ENCODE peak calls at places on chromosomes 2 and 18, in ten cellular contexts. One of them, this sample, is unnamed.
A peak's percentile ranks its signal among the peaks of the same experiment; 100 is the strongest.

GRCh38 chr18:12409466-12409865 is 1.7 kb downstream of the PRELID3A start:
- DNase-seq in neural progenitor cell: no peak
- DNase-seq in osteocyte: no peak
- DNase-seq in neural crest cell: no peak
- DNase-seq in choroid plexus epithelial cell: peak; percentile 42
- DNase-seq in psoas muscle: no peak
- DNase-seq in HCT116: no peak
- DNase-seq in heart right ventricle: no peak
- DNase-seq in fibroblast of mammary gland: no peak
- DNase-seq in astrocyte of the cerebellum: no peak
- DNase-seq in this sample: no peak

GRCh38 chr2:111121873-111122630 is 1.3 kb downstream of the BCL2L11 start:
- DNase-seq in neural progenitor cell: peak; percentile 98
- DNase-seq in osteocyte: peak; percentile 95
- DNase-seq in neural crest cell: peak; percentile 81
- DNase-seq in choroid plexus epithelial cell: peak; percentile 87
- DNase-seq in psoas muscle: peak; percentile 91
- DNase-seq in HCT116: peak; percentile 73
- DNase-seq in heart right ventricle: peak; percentile 92
- DNase-seq in fibroblast of mammary gland: peak; percentile 81
- DNase-seq in astrocyte of the cerebellum: peak; percentile 58
- DNase-seq in this sample: peak; percentile 94

GRCh38 chr2:85583667-85584353 is 421 bp upstream of the VAMP5 start:
- DNase-seq in neural progenitor cell: no peak
- DNase-seq in osteocyte: no peak
- DNase-seq in neural crest cell: no peak
- DNase-seq in choroid plexus epithelial cell: no peak
- DNase-seq in psoas muscle: no peak
- DNase-seq in HCT116: no peak
- DNase-seq in heart right ventricle: no peak
- DNase-seq in fibroblast of mammary gland: no peak
- DNase-seq in astrocyte of the cerebellum: no peak
- DNase-seq in this sample: no peak

GRCh38 chr2:207625014-207625755 is at the start of gene METTL21A:
- DNase-seq in neural progenitor cell: peak; percentile 80
- DNase-seq in osteocyte: peak; percentile 92
- DNase-seq in neural crest cell: peak; percentile 69
- DNase-seq in choroid plexus epithelial cell: peak; percentile 88
- DNase-seq in psoas muscle: peak; percentile 88
- DNase-seq in HCT116: peak; percentile 77
- DNase-seq in heart right ventricle: peak; percentile 91
- DNase-seq in fibroblast of mammary gland: peak; percentile 70
- DNase-seq in astrocyte of the cerebellum: no peak
- DNase-seq in this sample: peak; percentile 82

GRCh38 chr2:113920996-113921395 is 31.1 kb downstream of the ACTR3 start:
- DNase-seq in neural progenitor cell: no peak
- DNase-seq in osteocyte: no peak
- DNase-seq in neural crest cell: no peak
- DNase-seq in choroid plexus epithelial cell: no peak
- DNase-seq in psoas muscle: no peak
- DNase-seq in HCT116: no peak
- DNase-seq in heart right ventricle: no peak
- DNase-seq in fibroblast of mammary gland: peak; percentile 53
- DNase-seq in astrocyte of the cerebellum: peak; percentile 35
- DNase-seq in this sample: no peak

GRCh38 chr2:3192281-3192818 is 185.3 kb downstream of the EIPR1 start:
- DNase-seq in neural progenitor cell: no peak
- DNase-seq in osteocyte: no peak
- DNase-seq in neural crest cell: no peak
- DNase-seq in choroid plexus epithelial cell: no peak
- DNase-seq in psoas muscle: no peak
- DNase-seq in HCT116: no peak
- DNase-seq in heart right ventricle: no peak
- DNase-seq in fibroblast of mammary gland: no peak
- DNase-seq in astrocyte of the cerebellum: no peak
- DNase-seq in this sample: no peak

GRCh38 chr2:852168-852567 is 98.5 kb upstream of the SNTG2 start:
- DNase-seq in neural progenitor cell: no peak
- DNase-seq in osteocyte: no peak
- DNase-seq in neural crest cell: no peak
- DNase-seq in choroid plexus epithelial cell: no peak
- DNase-seq in psoas muscle: no peak
- DNase-seq in HCT116: no peak
- DNase-seq in heart right ventricle: no peak
- DNase-seq in fibroblast of mammary gland: no peak
- DNase-seq in astrocyte of the cerebellum: no peak
- DNase-seq in this sample: no peak

GRCh38 chr2:121904656-121905055 is 149.2 kb downstream of the TSN start:
- DNase-seq in neural progenitor cell: no peak
- DNase-seq in osteocyte: no peak
- DNase-seq in neural crest cell: no peak
- DNase-seq in choroid plexus epithelial cell: no peak
- DNase-seq in psoas muscle: no peak
- DNase-seq in HCT116: no peak
- DNase-seq in heart right ventricle: no peak
- DNase-seq in fibroblast of mammary gland: no peak
- DNase-seq in astrocyte of the cerebellum: no peak
- DNase-seq in this sample: no peak

DNA sequence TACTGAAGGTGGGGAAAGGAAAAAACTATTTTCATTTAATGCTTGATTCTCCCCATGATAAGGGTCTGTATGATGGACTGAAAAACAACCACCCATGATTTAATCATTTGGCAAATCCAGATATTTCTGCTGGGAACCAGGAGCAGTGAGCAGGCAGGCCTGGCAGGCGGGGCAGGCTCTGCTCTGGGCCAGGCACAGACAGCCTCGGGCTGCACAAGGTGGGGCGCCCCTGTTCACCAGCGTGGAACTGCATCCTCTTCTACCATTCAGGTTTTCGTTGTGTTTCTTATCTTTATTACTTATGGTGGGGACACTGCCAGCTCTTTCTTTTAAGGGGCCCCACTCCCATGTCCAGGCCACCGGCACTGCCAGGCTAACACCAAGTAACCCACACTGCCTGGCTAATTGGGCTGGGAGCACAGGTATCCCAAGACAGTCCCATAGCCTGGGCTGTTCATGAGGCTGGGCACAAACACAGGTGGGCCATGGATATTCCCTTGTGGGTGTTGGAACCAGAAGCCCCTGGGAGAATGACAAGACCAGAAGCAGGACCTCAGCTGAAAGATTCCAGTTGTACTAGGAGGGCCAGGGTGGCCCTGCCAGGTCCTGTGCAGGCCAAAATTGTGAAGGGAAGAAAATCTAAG is 57.1 kb upstream of the RALBP1 start:
- DNase-seq in neural progenitor cell: no peak
- DNase-seq in osteocyte: peak; percentile 57
- DNase-seq in neural crest cell: no peak
- DNase-seq in choroid plexus epithelial cell: no peak
- DNase-seq in psoas muscle: no peak
- DNase-seq in HCT116: no peak
- DNase-seq in heart right ventricle: no peak
- DNase-seq in fibroblast of mammary gland: no peak
- DNase-seq in astrocyte of the cerebellum: no peak
- DNase-seq in this sample: no peak
- TF ChIP-seq CTCF in neural progenitor cell: no peak
- TF ChIP-seq CTCF in osteocyte: no peak
- TF ChIP-seq CTCF in neural crest cell: no peak
- TF ChIP-seq CTCF in choroid plexus epithelial cell: no peak
- TF ChIP-seq CTCF in psoas muscle: no peak
- TF ChIP-seq CTCF in HCT116: no peak
- TF ChIP-seq CTCF in heart right ventricle: no peak
- TF ChIP-seq CTCF in fibroblast of mammary gland: no peak
- TF ChIP-seq CTCF in astrocyte of the cerebellum: no peak
- TF ChIP-seq CTCF in this sample: no peak

DNA sequence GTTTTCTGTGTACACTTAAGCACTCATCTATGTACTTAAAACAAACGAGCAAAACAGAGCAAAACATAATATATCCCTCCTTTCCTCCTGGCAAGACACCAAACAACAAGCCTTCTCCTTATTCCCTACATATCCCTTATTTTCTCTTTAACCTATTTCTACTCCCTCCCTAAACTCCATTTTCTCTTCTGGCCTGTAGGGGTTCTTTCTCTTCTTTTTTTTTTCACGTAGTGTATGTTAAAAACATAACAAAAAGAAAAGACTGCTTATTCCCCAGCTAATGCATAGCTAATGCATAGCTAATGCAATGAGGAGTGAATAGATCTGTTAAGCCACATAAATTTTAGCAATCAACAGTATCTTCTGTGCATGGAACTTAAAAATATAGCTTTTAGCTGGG is 193.4 kb downstream of the TMEM247 start:
- DNase-seq in neural progenitor cell: no peak
- DNase-seq in osteocyte: no peak
- DNase-seq in neural crest cell: no peak
- DNase-seq in choroid plexus epithelial cell: no peak
- DNase-seq in psoas muscle: no peak
- DNase-seq in HCT116: no peak
- DNase-seq in heart right ventricle: no peak
- DNase-seq in fibroblast of mammary gland: no peak
- DNase-seq in astrocyte of the cerebellum: no peak
- DNase-seq in this sample: no peak
- TF ChIP-seq CTCF in neural progenitor cell: peak; percentile 22
- TF ChIP-seq CTCF in osteocyte: no peak
- TF ChIP-seq CTCF in neural crest cell: peak; percentile 21
- TF ChIP-seq CTCF in choroid plexus epithelial cell: no peak
- TF ChIP-seq CTCF in psoas muscle: no peak
- TF ChIP-seq CTCF in HCT116: no peak
- TF ChIP-seq CTCF in heart right ventricle: no peak
- TF ChIP-seq CTCF in fibroblast of mammary gland: no peak
- TF ChIP-seq CTCF in astrocyte of the cerebellum: no peak
- TF ChIP-seq CTCF in this sample: peak; percentile 42

GRCh38 chr2:105778344-105778607 is 33.6 kb downstream of the NCK2 start:
- DNase-seq in neural progenitor cell: no peak
- DNase-seq in osteocyte: no peak
- DNase-seq in neural crest cell: no peak
- DNase-seq in choroid plexus epithelial cell: no peak
- DNase-seq in psoas muscle: no peak
- DNase-seq in HCT116: no peak
- DNase-seq in heart right ventricle: no peak
- DNase-seq in fibroblast of mammary gland: no peak
- DNase-seq in astrocyte of the cerebellum: no peak
- DNase-seq in this sample: no peak

GRCh38 chr2:105779394-105779793 is 34.7 kb downstream of the NCK2 start:
- DNase-seq in neural progenitor cell: no peak
- DNase-seq in osteocyte: no peak
- DNase-seq in neural crest cell: no peak
- DNase-seq in choroid plexus epithelial cell: no peak
- DNase-seq in psoas muscle: no peak
- DNase-seq in HCT116: no peak
- DNase-seq in heart right ventricle: no peak
- DNase-seq in fibroblast of mammary gland: no peak
- DNase-seq in astrocyte of the cerebellum: no peak
- DNase-seq in this sample: no peak

GRCh38 chr2:105777071-105777482 is 32.4 kb downstream of the NCK2 start:
- DNase-seq in neural progenitor cell: no peak
- DNase-seq in osteocyte: no peak
- DNase-seq in neural crest cell: no peak
- DNase-seq in choroid plexus epithelial cell: no peak
- DNase-seq in psoas muscle: no peak
- DNase-seq in HCT116: no peak
- DNase-seq in heart right ventricle: no peak
- DNase-seq in fibroblast of mammary gland: no peak
- DNase-seq in astrocyte of the cerebellum: no peak
- DNase-seq in this sample: no peak

GRCh38 chr2:105776560-105776928 is 31.8 kb downstream of the NCK2 start:
- DNase-seq in neural progenitor cell: no peak
- DNase-seq in osteocyte: no peak
- DNase-seq in neural crest cell: no peak
- DNase-seq in choroid plexus epithelial cell: no peak
- DNase-seq in psoas muscle: no peak
- DNase-seq in HCT116: no peak
- DNase-seq in heart right ventricle: no peak
- DNase-seq in fibroblast of mammary gland: no peak
- DNase-seq in astrocyte of the cerebellum: no peak
- DNase-seq in this sample: no peak

DNA sequence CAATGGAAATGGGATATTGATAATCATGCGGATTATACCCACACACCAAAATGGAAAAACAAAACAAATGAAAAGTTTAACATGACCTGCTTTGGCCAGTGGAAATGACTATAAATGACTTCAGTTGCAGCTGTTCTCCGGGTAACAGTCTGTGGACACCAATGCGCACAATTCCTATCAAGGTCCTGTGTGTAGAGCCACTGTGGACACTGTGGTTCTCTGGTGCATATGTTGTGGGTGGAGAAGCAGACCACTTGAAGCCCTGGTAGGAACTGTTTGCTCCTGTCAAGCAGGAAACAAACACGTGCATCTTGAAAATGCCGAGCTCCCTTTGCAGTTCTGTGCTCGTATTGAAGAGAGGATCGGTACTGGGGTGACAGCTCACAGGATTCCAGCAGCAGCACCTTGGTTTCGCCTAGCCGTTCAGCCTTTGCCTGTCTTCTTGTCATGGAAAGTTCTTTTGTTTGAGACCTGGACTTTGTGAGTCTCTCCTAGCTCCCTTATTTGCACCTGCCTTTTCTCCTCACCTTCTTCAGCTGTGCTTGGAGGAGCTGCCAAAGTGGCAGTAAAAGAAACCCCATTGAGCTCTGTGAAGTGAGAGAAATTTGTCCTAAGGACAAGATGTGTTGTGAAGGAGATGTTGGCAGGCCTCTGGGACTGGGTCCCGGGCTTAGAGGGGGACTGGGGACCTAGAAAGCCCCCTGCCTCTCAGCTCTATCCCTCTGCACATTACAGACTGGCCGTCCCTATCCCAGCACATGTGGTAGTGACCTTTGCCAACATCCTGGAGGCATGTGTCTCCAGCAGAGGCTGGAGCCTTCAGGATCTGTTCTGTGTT is 33.0 kb downstream of the NCK2 start:
- DNase-seq in neural progenitor cell: no peak
- DNase-seq in osteocyte: no peak
- DNase-seq in neural crest cell: no peak
- DNase-seq in choroid plexus epithelial cell: no peak
- DNase-seq in psoas muscle: no peak
- DNase-seq in HCT116: no peak
- DNase-seq in heart right ventricle: no peak
- DNase-seq in fibroblast of mammary gland: no peak
- DNase-seq in astrocyte of the cerebellum: no peak
- DNase-seq in this sample: no peak
- TF ChIP-seq CTCF in neural progenitor cell: no peak
- TF ChIP-seq CTCF in osteocyte: no peak
- TF ChIP-seq CTCF in neural crest cell: no peak
- TF ChIP-seq CTCF in choroid plexus epithelial cell: no peak
- TF ChIP-seq CTCF in psoas muscle: no peak
- TF ChIP-seq CTCF in HCT116: no peak
- TF ChIP-seq CTCF in heart right ventricle: no peak
- TF ChIP-seq CTCF in fibroblast of mammary gland: no peak
- TF ChIP-seq CTCF in astrocyte of the cerebellum: no peak
- TF ChIP-seq CTCF in this sample: no peak

DNA sequence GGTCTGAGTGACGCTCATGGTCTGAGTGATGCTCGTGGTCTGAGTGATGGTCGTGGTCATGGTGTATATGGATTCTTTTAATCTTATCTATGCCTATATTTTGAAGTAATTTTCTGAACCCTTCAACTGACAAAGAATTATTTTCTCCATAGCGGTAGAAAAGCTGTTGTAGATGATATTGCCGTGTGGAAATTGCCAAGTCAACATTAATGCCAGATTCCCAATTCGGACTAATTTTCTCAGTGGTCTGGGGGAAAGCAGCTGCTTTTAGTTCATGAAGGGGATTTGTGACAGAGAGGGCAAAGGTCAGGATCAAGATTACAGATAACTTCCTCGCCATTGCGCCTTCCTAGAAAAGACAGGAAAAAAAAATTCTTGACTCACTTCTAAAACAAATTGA is 2.5 kb downstream of the SLC39A6 start:
- DNase-seq in neural progenitor cell: no peak
- DNase-seq in osteocyte: no peak
- DNase-seq in neural crest cell: no peak
- DNase-seq in choroid plexus epithelial cell: no peak
- DNase-seq in psoas muscle: no peak
- DNase-seq in HCT116: no peak
- DNase-seq in heart right ventricle: no peak
- DNase-seq in fibroblast of mammary gland: no peak
- DNase-seq in astrocyte of the cerebellum: no peak
- DNase-seq in this sample: no peak
- TF ChIP-seq CTCF in neural progenitor cell: no peak
- TF ChIP-seq CTCF in osteocyte: no peak
- TF ChIP-seq CTCF in neural crest cell: no peak
- TF ChIP-seq CTCF in choroid plexus epithelial cell: no peak
- TF ChIP-seq CTCF in psoas muscle: no peak
- TF ChIP-seq CTCF in HCT116: no peak
- TF ChIP-seq CTCF in heart right ventricle: no peak
- TF ChIP-seq CTCF in fibroblast of mammary gland: no peak
- TF ChIP-seq CTCF in astrocyte of the cerebellum: no peak
- TF ChIP-seq CTCF in this sample: no peak